ENCODE peak calls at places on chromosomes 3 and 15, in four cellular contexts. Y, F, C and P are unnamed samples.
A peak's percentile ranks its signal among the peaks of the same experiment; 100 is the strongest.

GRCh38 chr3:35944915-35945710 is 305.8 kb downstream of the ARPP21 start:
- DNase-seq in C (no peak), Y (no peak), F (peak; percentile 29), P (no peak)

GRCh38 chr15:65254237-65254820 is 32.4 kb downstream of the PARP16 start:
- DNase-seq in Y (no peak), F (no peak), C (no peak), P (no peak)

GRCh38 chr3:41933154-41933676 is 28.7 kb downstream of the ULK4 start:
- DNase-seq in C (no peak), F (peak; percentile 41), Y (peak; percentile 24), P (no peak)

GRCh38 chr3:71579934-71580318 is 3.6 kb downstream of the FOXP1 start:
- DNase-seq in Y (no peak), C (no peak), F (peak; percentile 82), P (no peak)

GRCh38 chr15:85607842-85608241 is 186.9 kb downstream of the KLHL25 start:
- DNase-seq in Y (peak; percentile 46), F (peak; percentile 88), C (no peak), P (no peak)

GRCh38 chr15:80275946-80276345 is 23.9 kb upstream of the CTXND1 start:
- DNase-seq in C (no peak), Y (no peak), F (no peak), P (no peak)

GRCh38 chr15:48493084-48493762 is 152.3 kb downstream of the FBN1 start:
- DNase-seq in C (no peak), Y (no peak), F (peak; percentile 94), P (no peak)

GRCh38 chr3:177460100-177460499 is 262.8 kb upstream of the TBL1XR1 start:
- DNase-seq in F (no peak), Y (no peak), C (no peak), P (no peak)

GRCh38 chr3:122957707-122958210 is 69.8 kb downstream of the SEMA5B start:
- DNase-seq in F (no peak), C (no peak), Y (no peak), P (no peak)

GRCh38 chr3:58403513-58404109 is 30.0 kb downstream of the PDHB start:
- DNase-seq in Y (no peak), C (no peak), F (no peak), P (no peak)
- TF ChIP-seq CTCF in Y (no peak), C (no peak), F (no peak), P (no peak)

DNA sequence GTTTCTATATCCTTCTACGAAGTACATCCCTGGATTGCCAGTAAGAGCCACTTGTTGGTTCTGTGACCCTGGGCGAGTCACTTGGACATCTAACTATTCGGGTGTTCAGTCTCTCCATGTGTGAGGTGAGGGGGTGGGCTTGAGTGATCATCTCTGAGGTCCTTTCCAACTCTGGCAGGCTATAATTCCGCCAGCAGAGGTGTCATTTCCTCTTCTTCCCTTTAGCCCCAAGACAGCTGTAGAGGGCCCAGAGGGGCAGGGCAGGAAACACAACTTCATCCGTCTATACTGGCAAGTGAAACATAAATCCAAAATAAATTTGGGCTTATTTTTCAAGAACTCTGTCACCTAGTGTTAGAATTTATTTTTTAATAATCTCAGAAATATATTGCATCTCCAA is 38.1 kb downstream of the C2CD4A start:
- DNase-seq in C (no peak), F (no peak), Y (no peak), P (no peak)
- TF ChIP-seq CTCF in C (no peak), F (no peak), Y (no peak), P (no peak)

GRCh38 chr15:68278345-68279217 is 1.0 kb downstream of the FEM1B start:
- DNase-seq in Y (peak; percentile 70), C (no peak), F (peak; percentile 49), P (no peak)
- TF ChIP-seq CTCF in Y (no peak), C (peak; percentile 42), F (peak; percentile 41), P (no peak)

DNA sequence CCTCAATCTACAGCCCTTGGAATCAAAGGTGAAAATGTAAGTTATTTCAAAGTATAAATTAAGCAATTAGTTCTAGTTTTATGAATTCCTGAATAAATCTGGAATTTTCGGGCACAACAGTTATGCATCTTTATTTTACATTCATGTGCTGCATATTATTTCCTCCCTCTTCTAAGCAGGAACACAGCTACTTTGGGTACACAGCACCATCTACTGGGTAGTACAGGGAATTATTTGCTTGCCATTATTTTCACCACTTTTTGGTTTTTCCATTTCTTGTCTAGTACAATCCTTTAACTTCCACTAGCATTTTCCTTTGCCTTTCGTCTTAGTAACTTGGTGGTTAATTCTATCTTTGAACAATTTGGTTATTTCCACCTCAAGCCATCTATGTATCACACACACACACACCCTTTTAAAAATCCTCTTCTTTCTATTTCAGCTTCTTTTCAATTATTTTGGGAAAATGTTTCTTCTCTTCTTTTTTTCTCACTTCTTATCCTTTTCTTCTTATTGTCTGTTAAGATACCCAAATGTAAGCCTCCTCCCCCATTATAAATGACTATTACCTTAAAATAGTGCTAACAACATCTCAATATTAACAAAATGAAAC is 451.0 kb downstream of the MFSD1 start:
- DNase-seq in C (no peak), F (peak; percentile 79), Y (no peak), P (no peak)
- TF ChIP-seq CTCF in C (no peak), F (peak; percentile 67), Y (peak; percentile 69), P (peak; percentile 84)

GRCh38 chr15:69031013-69032001 is 16.8 kb downstream of the NOX5 start:
- DNase-seq in C (peak; percentile 9), F (peak; percentile 27), Y (peak; percentile 55), P (peak; percentile 19)

GRCh38 chr15:69027976-69028518 is 13.6 kb downstream of the NOX5 start:
- DNase-seq in F (no peak), C (no peak), Y (no peak), P (no peak)

GRCh38 chr15:69026355-69026754 is 11.9 kb downstream of the NOX5 start:
- DNase-seq in F (no peak), Y (no peak), C (no peak), P (no peak)

GRCh38 chr15:69021895-69022294 is 7.4 kb downstream of the NOX5 start:
- DNase-seq in Y (no peak), F (no peak), C (no peak), P (no peak)

DNA sequence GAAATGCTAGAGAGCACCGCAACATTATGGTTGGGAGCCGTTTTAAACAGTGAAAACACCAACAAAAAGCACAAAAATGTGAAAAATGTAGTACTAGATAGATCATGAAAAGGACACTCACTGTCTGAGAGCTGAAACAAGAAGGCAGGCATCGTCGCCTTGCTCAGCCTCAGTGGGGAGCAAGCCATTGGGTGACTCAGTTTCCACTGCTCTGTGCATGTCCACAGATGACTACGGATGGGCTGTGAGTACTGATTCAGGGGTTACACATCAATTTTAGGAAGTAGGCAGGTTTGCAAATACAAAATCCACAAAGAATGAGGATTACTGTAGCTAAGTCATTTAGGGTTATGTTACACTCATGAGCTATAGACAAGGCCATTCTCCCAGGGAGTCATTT is 10.8 kb downstream of the NOX5 start:
- DNase-seq in C (no peak), F (no peak), Y (no peak), P (no peak)
- TF ChIP-seq CTCF in C (no peak), F (no peak), Y (no peak), P (no peak)